ENCODE peak calls at places on chromosome 19, in four cellular contexts. One of them, this sample, is unnamed.

GRCh38 chr19:6103217-6103644 is 7.1 kb downstream of the RFX2 start:
- DNase-seq in K562: no peak
- DNase-seq in GM12878: no peak
- DNase-seq in HL-60: no peak
- DNase-seq in this sample: no peak

GRCh38 chr19:48290341-48290922 is 20.6 kb downstream of the ZNF114 start:
- DNase-seq in GM12878: no peak
- DNase-seq in K562: no peak
- DNase-seq in HL-60: no peak
- DNase-seq in this sample: no peak

GRCh38 chr19:48752511-48753365 is at the start of gene FUT1:
- DNase-seq in HL-60: no peak
- DNase-seq in K562: peak
- DNase-seq in GM12878: no peak
- DNase-seq in this sample: no peak

GRCh38 chr19:28472111-28472510 is 740.8 kb downstream of the UQCRFS1 start:
- DNase-seq in K562: no peak
- DNase-seq in HL-60: no peak
- DNase-seq in GM12878: no peak
- DNase-seq in this sample: no peak

GRCh38 chr19:31350693-31351211 is 1.5 kb upstream of the TSHZ3 start:
- DNase-seq in K562: peak
- DNase-seq in HL-60: peak
- DNase-seq in GM12878: no peak
- DNase-seq in this sample: no peak

GRCh38 chr19:3570619-3571018 is 2.1 kb upstream of the HMG20B start:
- DNase-seq in K562: no peak
- DNase-seq in HL-60: no peak
- DNase-seq in GM12878: no peak
- DNase-seq in this sample: no peak

GRCh38 chr19:42762782-42763181 is 2.7 kb downstream of the PSG8 start:
- DNase-seq in GM12878: no peak
- DNase-seq in K562: no peak
- DNase-seq in HL-60: no peak
- DNase-seq in this sample: no peak

GRCh38 chr19:36547001-36547732 is 19.1 kb upstream of the ZNF260 start:
- DNase-seq in K562: peak
- DNase-seq in GM12878: no peak
- DNase-seq in HL-60: no peak
- DNase-seq in this sample: no peak

GRCh38 chr19:567296-567900 is 5.0 kb upstream of the BSG start:
- DNase-seq in GM12878: no peak
- DNase-seq in K562: no peak
- DNase-seq in HL-60: no peak
- DNase-seq in this sample: no peak

GRCh38 chr19:7265963-7266362 is 28.3 kb downstream of the INSR start:
- DNase-seq in K562: no peak
- DNase-seq in GM12878: no peak
- DNase-seq in HL-60: peak
- DNase-seq in this sample: no peak
- TF ChIP-seq POLR2AphosphoS5 in K562: no peak
- TF ChIP-seq POLR2AphosphoS5 in GM12878: no peak
- TF ChIP-seq POLR2AphosphoS5 in HL-60: no peak
- TF ChIP-seq POLR2AphosphoS5 in this sample: no peak

DNA sequence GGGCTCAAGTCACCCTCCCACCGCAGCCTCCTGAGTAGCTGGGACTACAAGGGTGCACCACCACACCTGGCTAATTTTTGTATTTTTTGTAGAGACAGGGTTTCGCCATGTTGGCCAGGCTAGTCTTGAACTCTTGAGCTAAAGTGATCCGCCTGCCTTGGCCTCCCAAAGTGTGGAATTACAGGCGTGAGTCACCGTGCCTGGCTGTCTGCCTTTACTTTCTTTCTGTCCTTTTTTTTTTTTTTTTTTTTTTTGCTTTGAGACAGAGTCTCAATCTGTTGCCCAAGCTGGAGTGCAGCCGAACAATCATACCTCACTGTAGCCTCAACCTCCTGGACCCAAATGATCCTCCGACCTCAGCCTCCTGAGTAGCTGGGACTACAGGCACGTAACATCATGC is 25.0 kb upstream of the OR1M1 start:
- DNase-seq in HL-60: no peak
- DNase-seq in GM12878: no peak
- DNase-seq in K562: no peak
- DNase-seq in this sample: no peak
- TF ChIP-seq SPI1 in HL-60: no peak
- TF ChIP-seq SPI1 in GM12878: no peak
- TF ChIP-seq SPI1 in K562: no peak
- TF ChIP-seq SPI1 in this sample: no peak

GRCh38 chr19:52637718-52638585 is at the start of gene ZNF83:
- DNase-seq in K562: peak
- DNase-seq in GM12878: peak
- DNase-seq in HL-60: peak
- DNase-seq in this sample: peak
- TF ChIP-seq POLR2AphosphoS5 in K562: peak
- TF ChIP-seq POLR2AphosphoS5 in GM12878: peak
- TF ChIP-seq POLR2AphosphoS5 in HL-60: peak
- TF ChIP-seq POLR2AphosphoS5 in this sample: peak

GRCh38 chr19:29628661-29629385 is 22.7 kb downstream of the POP4 start:
- DNase-seq in GM12878: no peak
- DNase-seq in HL-60: no peak
- DNase-seq in K562: no peak
- DNase-seq in this sample: no peak
- TF ChIP-seq SPI1 in GM12878: no peak
- TF ChIP-seq SPI1 in HL-60: no peak
- TF ChIP-seq SPI1 in K562: no peak
- TF ChIP-seq SPI1 in this sample: no peak

DNA sequence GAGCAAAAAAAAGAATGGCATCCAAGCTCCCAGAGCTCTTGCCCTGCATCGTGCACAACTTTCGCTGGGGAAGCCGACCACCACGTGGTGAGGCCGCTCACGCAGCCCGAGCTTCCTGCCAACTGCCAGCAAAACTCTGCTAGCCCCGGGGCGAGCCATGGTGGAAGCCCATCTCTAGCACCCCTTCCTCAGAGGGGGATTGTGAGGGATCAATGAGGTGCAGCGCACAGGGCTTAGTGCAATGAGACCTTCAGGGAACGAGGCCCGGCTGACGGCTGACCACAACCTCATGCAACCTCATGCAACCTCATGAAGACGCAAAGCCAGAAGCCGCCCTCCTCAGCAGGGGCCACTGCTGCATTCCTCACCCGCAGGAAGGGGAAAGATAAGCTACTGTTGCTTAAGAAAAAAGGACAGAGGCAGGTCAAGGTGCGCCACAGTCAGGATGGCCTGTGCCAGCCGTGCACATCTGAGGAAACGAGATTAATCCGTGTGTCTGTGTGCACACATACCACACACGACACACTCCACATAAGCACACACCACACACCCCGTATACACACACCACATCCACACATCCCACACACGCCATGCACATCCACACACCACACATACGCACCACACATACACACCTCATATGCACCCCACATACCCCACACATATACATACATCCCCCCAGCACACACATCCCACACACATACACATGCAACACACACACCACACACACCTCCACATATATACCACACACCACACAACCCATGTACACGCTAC is 9.6 kb downstream of the HSPBP1 start:
- DNase-seq in K562: peak
- DNase-seq in HL-60: no peak
- DNase-seq in GM12878: no peak
- DNase-seq in this sample: no peak
- TF ChIP-seq POLR2AphosphoS5 in K562: no peak
- TF ChIP-seq POLR2AphosphoS5 in HL-60: no peak
- TF ChIP-seq POLR2AphosphoS5 in GM12878: no peak
- TF ChIP-seq POLR2AphosphoS5 in this sample: no peak

This sample was measured in GM12891.